ENCODE peak calls at places on chromosomes 5 and 9, in six cellular contexts. D is NCI-H460, L is upper lobe of right lung, Z is ELR, W is left ventricle myocardium superior, K is tibial artery. P is an unnamed sample.

GRCh38 chr9:38004809-38005560 is 64.0 kb downstream of the SHB start:
- DNase-seq in D (no peak), L (no peak), Z (no peak), W (peak; percentile 10), K (no peak), P (no peak)

GRCh38 chr9:135704366-135704947 is 2.5 kb downstream of the KCNT1 start:
- DNase-seq in D (no peak), L (no peak), Z (no peak), W (no peak), K (no peak), P (no peak)

GRCh38 chr5:14958196-14958595 is 86.6 kb upstream of the ANKH start:
- DNase-seq in D (no peak), L (no peak), Z (no peak), W (no peak), K (no peak), P (no peak)

GRCh38 chr5:142576804-142577203 is 109.1 kb downstream of the FGF1 start:
- DNase-seq in D (no peak), L (no peak), Z (no peak), W (no peak), K (no peak), P (no peak)

GRCh38 chr5:110736763-110737162 is 2.0 kb upstream of the SLC25A46 start:
- DNase-seq in D (no peak), L (no peak), Z (no peak), W (no peak), K (no peak), P (no peak)

GRCh38 chr9:91746904-91747303 is 203.1 kb downstream of the ROR2 start:
- DNase-seq in D (no peak), L (no peak), Z (no peak), W (no peak), K (no peak), P (no peak)

GRCh38 chr9:105053209-105053652 is 125.3 kb upstream of the ABCA1 start:
- DNase-seq in D (no peak), L (no peak), Z (peak; percentile 97), W (no peak), K (no peak), P (peak; percentile 22)

GRCh38 chr5:66861402-66861801 is 265.2 kb downstream of the MAST4 start:
- DNase-seq in D (no peak), L (no peak), Z (no peak), W (no peak), K (no peak), P (no peak)

GRCh38 chr9:4297151-4297794 is 2.6 kb downstream of the GLIS3 start:
- DNase-seq in D (peak; percentile 83), L (peak; percentile 86), Z (peak; percentile 90), W (peak; percentile 71), K (peak; percentile 93), P (peak; percentile 70)

GRCh38 chr5:56088967-56089829 is 94.4 kb upstream of the IL6ST start:
- DNase-seq in D (no peak), L (no peak), Z (peak; percentile 84), W (no peak), K (no peak), P (no peak)

GRCh38 chr5:123367739-123368138 is 55.5 kb downstream of the CEP120 start:
- DNase-seq in D (peak; percentile 8), L (no peak), Z (peak; percentile 27), W (no peak), K (no peak), P (no peak)

GRCh38 chr5:52893105-52893504 is 96.0 kb upstream of the ITGA2 start:
- DNase-seq in D (no peak), L (no peak), Z (peak; percentile 55), W (no peak), K (no peak), P (no peak)

GRCh38 chr5:12323637-12324229 is 419.5 kb upstream of the CTNND2 start:
- DNase-seq in D (no peak), L (no peak), Z (no peak), W (no peak), K (no peak), P (no peak)

GRCh38 chr9:86282979-86283535 is 719 bp upstream of the ISCA1 start:
- DNase-seq in D (no peak), L (no peak), Z (peak; percentile 88), W (no peak), K (peak; percentile 73), P (peak; percentile 31)

GRCh38 chr5:153756540-153756939 is 266.1 kb downstream of the GRIA1 start:
- DNase-seq in D (no peak), L (no peak), Z (peak; percentile 11), W (no peak), K (no peak), P (no peak)

GRCh38 chr5:66960373-66961137 is 236.0 kb downstream of the CD180 start:
- DNase-seq in D (no peak), L (no peak), Z (peak; percentile 21), W (no peak), K (no peak), P (no peak)

GRCh38 chr9:125747765-125748510 is 765 bp downstream of the PBX3 start:
- DNase-seq in D (no peak), L (peak; percentile 82), Z (peak; percentile 47), W (peak; percentile 72), K (peak; percentile 69), P (peak; percentile 43)

GRCh38 chr5:138330813-138331448 is 673 bp downstream of the CDC25C start:
- DNase-seq in D (no peak), L (no peak), Z (peak; percentile 67), W (no peak), K (no peak), P (no peak)

GRCh38 chr5:120139039-120139438 is 325.1 kb upstream of the PRR16 start:
- DNase-seq in D (peak; percentile 95), L (no peak), Z (peak; percentile 95), W (no peak), K (no peak), P (no peak)

GRCh38 chr5:137753227-137753985 is 757 bp downstream of the HNRNPA0 start:
- DNase-seq in D (no peak), L (peak; percentile 80), Z (no peak), W (peak; percentile 73), K (peak; percentile 85), P (peak; percentile 66)

GRCh38 chr9:2859776-2860379 is 16.0 kb upstream of the PUM3 start:
- DNase-seq in D (peak; percentile 47), L (peak; percentile 75), Z (peak; percentile 67), W (peak; percentile 65), K (no peak), P (peak; percentile 60)

GRCh38 chr5:149063017-149063687 is at the start of gene SH3TC2:
- DNase-seq in D (peak; percentile 51), L (peak; percentile 60), Z (peak; percentile 80), W (peak; percentile 80), K (no peak), P (peak; percentile 63)

GRCh38 chr9:130343445-130343918 is 77.9 kb downstream of the HMCN2 start:
- DNase-seq in D (no peak), L (no peak), Z (no peak), W (no peak), K (peak; percentile 66), P (no peak)

GRCh38 chr5:64160196-64160595 is 5.4 kb upstream of the RNF180 start:
- DNase-seq in D (no peak), L (no peak), Z (no peak), W (no peak), K (no peak), P (no peak)

GRCh38 chr5:59959330-59959729 is 65.8 kb upstream of the PDE4D start:
- DNase-seq in D (no peak), L (no peak), Z (no peak), W (no peak), K (no peak), P (no peak)

GRCh38 chr9:76374702-76375543 is 19.3 kb downstream of the RFK start:
- DNase-seq in D (peak; percentile 100), L (peak; percentile 72), Z (peak; percentile 85), W (peak; percentile 75), K (no peak), P (peak; percentile 77)

GRCh38 chr9:78035369-78035993 is 3.9 kb upstream of the GNAQ start:
- DNase-seq in D (peak; percentile 75), L (no peak), Z (peak; percentile 82), W (peak; percentile 30), K (peak; percentile 67), P (peak; percentile 46)

GRCh38 chr5:162190-162564 is 29.1 kb upstream of the LRRC14B start:
- DNase-seq in D (no peak), L (no peak), Z (no peak), W (no peak), K (peak; percentile 61), P (peak; percentile 12)

GRCh38 chr9:91611582-91611981 is 187.9 kb upstream of the NFIL3 start:
- DNase-seq in D (no peak), L (no peak), Z (no peak), W (no peak), K (no peak), P (no peak)

P was measured in left cardiac atrium.